ENCODE peak calls at places on chromosomes 6 and 20, in six cellular contexts. One of them, this sample, is unnamed.

GRCh38 chr6:127301199-127301700 is 34.6 kb downstream of the RNF146 start:
- DNase-seq in astrocyte of the spinal cord: no peak
- DNase-seq in cardiac muscle cell: peak
- DNase-seq in foreskin fibroblast: no peak
- DNase-seq in colonic mucosa: no peak
- DNase-seq in fibroblast of lung: peak
- DNase-seq in this sample: no peak

GRCh38 chr6:156589281-156589680 is 187.9 kb upstream of the ARID1B start:
- DNase-seq in astrocyte of the spinal cord: peak
- DNase-seq in cardiac muscle cell: peak
- DNase-seq in foreskin fibroblast: peak
- DNase-seq in colonic mucosa: no peak
- DNase-seq in fibroblast of lung: peak
- DNase-seq in this sample: peak

GRCh38 chr20:18090044-18090443 is 32.3 kb upstream of the OVOL2 start:
- DNase-seq in astrocyte of the spinal cord: no peak
- DNase-seq in cardiac muscle cell: no peak
- DNase-seq in foreskin fibroblast: no peak
- DNase-seq in colonic mucosa: no peak
- DNase-seq in fibroblast of lung: no peak
- DNase-seq in this sample: no peak

GRCh38 chr6:30727920-30728605 is 7.9 kb downstream of the TUBB start:
- DNase-seq in astrocyte of the spinal cord: no peak
- DNase-seq in cardiac muscle cell: peak
- DNase-seq in foreskin fibroblast: peak
- DNase-seq in colonic mucosa: no peak
- DNase-seq in fibroblast of lung: peak
- DNase-seq in this sample: no peak

GRCh38 chr6:134381926-134382325 is 64.0 kb upstream of the SGK1 start:
- DNase-seq in astrocyte of the spinal cord: no peak
- DNase-seq in cardiac muscle cell: peak
- DNase-seq in foreskin fibroblast: peak
- DNase-seq in colonic mucosa: peak
- DNase-seq in fibroblast of lung: no peak
- DNase-seq in this sample: no peak

GRCh38 chr20:14881518-14881917 is 544.1 kb upstream of the FLRT3 start:
- DNase-seq in astrocyte of the spinal cord: no peak
- DNase-seq in cardiac muscle cell: no peak
- DNase-seq in foreskin fibroblast: no peak
- DNase-seq in colonic mucosa: no peak
- DNase-seq in fibroblast of lung: no peak
- DNase-seq in this sample: no peak

GRCh38 chr6:126804255-126805064 is 314.0 kb upstream of the RSPO3 start:
- DNase-seq in astrocyte of the spinal cord: peak
- DNase-seq in cardiac muscle cell: peak
- DNase-seq in foreskin fibroblast: peak
- DNase-seq in colonic mucosa: peak
- DNase-seq in fibroblast of lung: peak
- DNase-seq in this sample: peak

GRCh38 chr20:41137412-41138216 is at the start of gene PLCG1:
- DNase-seq in astrocyte of the spinal cord: peak
- DNase-seq in cardiac muscle cell: peak
- DNase-seq in foreskin fibroblast: peak
- DNase-seq in colonic mucosa: peak
- DNase-seq in fibroblast of lung: peak
- DNase-seq in this sample: no peak

GRCh38 chr6:166752097-166752496 is 125.0 kb upstream of the RPS6KA2 start:
- DNase-seq in astrocyte of the spinal cord: no peak
- DNase-seq in cardiac muscle cell: no peak
- DNase-seq in foreskin fibroblast: no peak
- DNase-seq in colonic mucosa: no peak
- DNase-seq in fibroblast of lung: no peak
- DNase-seq in this sample: no peak

GRCh38 chr6:150687508-150687907 is 87.8 kb downstream of the PLEKHG1 start:
- DNase-seq in astrocyte of the spinal cord: peak
- DNase-seq in cardiac muscle cell: no peak
- DNase-seq in foreskin fibroblast: no peak
- DNase-seq in colonic mucosa: peak
- DNase-seq in fibroblast of lung: no peak
- DNase-seq in this sample: no peak

GRCh38 chr20:31934491-31934890 is 17.4 kb downstream of the PDRG1 start:
- DNase-seq in astrocyte of the spinal cord: no peak
- DNase-seq in cardiac muscle cell: no peak
- DNase-seq in foreskin fibroblast: no peak
- DNase-seq in colonic mucosa: no peak
- DNase-seq in fibroblast of lung: no peak
- DNase-seq in this sample: no peak

GRCh38 chr6:3036861-3037469 is 31.3 kb upstream of the RIPK1 start:
- DNase-seq in astrocyte of the spinal cord: no peak
- DNase-seq in cardiac muscle cell: no peak
- DNase-seq in foreskin fibroblast: no peak
- DNase-seq in colonic mucosa: no peak
- DNase-seq in fibroblast of lung: no peak
- DNase-seq in this sample: no peak

GRCh38 chr20:13784271-13784892 is 337 bp downstream of the ESF1 start:
- DNase-seq in astrocyte of the spinal cord: no peak
- DNase-seq in cardiac muscle cell: no peak
- DNase-seq in foreskin fibroblast: no peak
- DNase-seq in colonic mucosa: no peak
- DNase-seq in fibroblast of lung: no peak
- DNase-seq in this sample: no peak

GRCh38 chr6:10759884-10760329 is 12.3 kb downstream of the TMEM14B start:
- DNase-seq in astrocyte of the spinal cord: peak
- DNase-seq in cardiac muscle cell: peak
- DNase-seq in foreskin fibroblast: peak
- DNase-seq in colonic mucosa: no peak
- DNase-seq in fibroblast of lung: peak
- DNase-seq in this sample: peak

GRCh38 chr6:155586036-155586557 is 130.5 kb upstream of the NOX3 start:
- DNase-seq in astrocyte of the spinal cord: no peak
- DNase-seq in cardiac muscle cell: no peak
- DNase-seq in foreskin fibroblast: no peak
- DNase-seq in colonic mucosa: no peak
- DNase-seq in fibroblast of lung: no peak
- DNase-seq in this sample: no peak

GRCh38 chr6:142871910-142872331 is 73.1 kb downstream of the HIVEP2 start:
- DNase-seq in astrocyte of the spinal cord: peak
- DNase-seq in cardiac muscle cell: peak
- DNase-seq in foreskin fibroblast: peak
- DNase-seq in colonic mucosa: peak
- DNase-seq in fibroblast of lung: peak
- DNase-seq in this sample: peak

GRCh38 chr20:57501461-57502330 is 23.2 kb downstream of the CTCFL start:
- DNase-seq in astrocyte of the spinal cord: peak
- DNase-seq in cardiac muscle cell: peak
- DNase-seq in foreskin fibroblast: no peak
- DNase-seq in colonic mucosa: no peak
- DNase-seq in fibroblast of lung: no peak
- DNase-seq in this sample: no peak

GRCh38 chr20:706366-706885 is 30.8 kb upstream of the SCRT2 start:
- DNase-seq in astrocyte of the spinal cord: no peak
- DNase-seq in cardiac muscle cell: no peak
- DNase-seq in foreskin fibroblast: no peak
- DNase-seq in colonic mucosa: no peak
- DNase-seq in fibroblast of lung: no peak
- DNase-seq in this sample: no peak

GRCh38 chr20:5192570-5193431 is 66.0 kb downstream of the CDS2 start:
- DNase-seq in astrocyte of the spinal cord: no peak
- DNase-seq in cardiac muscle cell: no peak
- DNase-seq in foreskin fibroblast: no peak
- DNase-seq in colonic mucosa: no peak
- DNase-seq in fibroblast of lung: no peak
- DNase-seq in this sample: no peak

GRCh38 chr6:90631046-90631445 is 44.2 kb upstream of the MAP3K7 start:
- DNase-seq in astrocyte of the spinal cord: no peak
- DNase-seq in cardiac muscle cell: no peak
- DNase-seq in foreskin fibroblast: no peak
- DNase-seq in colonic mucosa: no peak
- DNase-seq in fibroblast of lung: no peak
- DNase-seq in this sample: no peak

GRCh38 chr20:20083796-20084195 is 31.5 kb downstream of the CFAP61 start:
- DNase-seq in astrocyte of the spinal cord: peak
- DNase-seq in cardiac muscle cell: peak
- DNase-seq in foreskin fibroblast: peak
- DNase-seq in colonic mucosa: no peak
- DNase-seq in fibroblast of lung: peak
- DNase-seq in this sample: peak

GRCh38 chr6:158798311-158798710 is 20.9 kb downstream of the EZR start:
- DNase-seq in astrocyte of the spinal cord: no peak
- DNase-seq in cardiac muscle cell: no peak
- DNase-seq in foreskin fibroblast: no peak
- DNase-seq in colonic mucosa: no peak
- DNase-seq in fibroblast of lung: no peak
- DNase-seq in this sample: no peak

GRCh38 chr20:25237610-25238318 is 10.1 kb upstream of the PYGB start:
- DNase-seq in astrocyte of the spinal cord: peak
- DNase-seq in cardiac muscle cell: peak
- DNase-seq in foreskin fibroblast: peak
- DNase-seq in colonic mucosa: peak
- DNase-seq in fibroblast of lung: peak
- DNase-seq in this sample: peak

GRCh38 chr20:2840967-2841531 is 504 bp downstream of the VPS16 start:
- DNase-seq in astrocyte of the spinal cord: peak
- DNase-seq in cardiac muscle cell: peak
- DNase-seq in foreskin fibroblast: peak
- DNase-seq in colonic mucosa: peak
- DNase-seq in fibroblast of lung: peak
- DNase-seq in this sample: no peak

GRCh38 chr20:52190437-52191131 is 995 bp downstream of the ZFP64 start:
- DNase-seq in astrocyte of the spinal cord: peak
- DNase-seq in cardiac muscle cell: peak
- DNase-seq in foreskin fibroblast: peak
- DNase-seq in colonic mucosa: peak
- DNase-seq in fibroblast of lung: peak
- DNase-seq in this sample: no peak

GRCh38 chr6:1436334-1437306 is 47.2 kb downstream of the FOXF2 start:
- DNase-seq in astrocyte of the spinal cord: peak
- DNase-seq in cardiac muscle cell: peak
- DNase-seq in foreskin fibroblast: peak
- DNase-seq in colonic mucosa: peak
- DNase-seq in fibroblast of lung: peak
- DNase-seq in this sample: peak

GRCh38 chr6:3031857-3032256 is 32.2 kb downstream of the NQO2 start:
- DNase-seq in astrocyte of the spinal cord: no peak
- DNase-seq in cardiac muscle cell: no peak
- DNase-seq in foreskin fibroblast: no peak
- DNase-seq in colonic mucosa: no peak
- DNase-seq in fibroblast of lung: no peak
- DNase-seq in this sample: no peak

GRCh38 chr6:52503853-52504777 is 72.7 kb downstream of the TRAM2 start:
- DNase-seq in astrocyte of the spinal cord: peak
- DNase-seq in cardiac muscle cell: peak
- DNase-seq in foreskin fibroblast: peak
- DNase-seq in colonic mucosa: peak
- DNase-seq in fibroblast of lung: peak
- DNase-seq in this sample: no peak
- H3K4me3 ChIP-seq in astrocyte of the spinal cord: no peak
- H3K4me3 ChIP-seq in cardiac muscle cell: no peak
- H3K4me3 ChIP-seq in foreskin fibroblast: no peak
- H3K4me3 ChIP-seq in colonic mucosa: no peak
- H3K4me3 ChIP-seq in fibroblast of lung: no peak
- H3K4me3 ChIP-seq in this sample: no peak

GRCh38 chr6:154411076-154411475 is 54.5 kb upstream of the IPCEF1 start:
- DNase-seq in astrocyte of the spinal cord: no peak
- DNase-seq in cardiac muscle cell: no peak
- DNase-seq in foreskin fibroblast: no peak
- DNase-seq in colonic mucosa: no peak
- DNase-seq in fibroblast of lung: no peak
- DNase-seq in this sample: no peak

GRCh38 chr6:154407440-154407839 is 50.8 kb upstream of the IPCEF1 start:
- DNase-seq in astrocyte of the spinal cord: no peak
- DNase-seq in cardiac muscle cell: no peak
- DNase-seq in foreskin fibroblast: no peak
- DNase-seq in colonic mucosa: no peak
- DNase-seq in fibroblast of lung: no peak
- DNase-seq in this sample: no peak

GRCh38 chr6:154410215-154410614 is 53.6 kb upstream of the IPCEF1 start:
- DNase-seq in astrocyte of the spinal cord: no peak
- DNase-seq in cardiac muscle cell: no peak
- DNase-seq in foreskin fibroblast: no peak
- DNase-seq in colonic mucosa: no peak
- DNase-seq in fibroblast of lung: no peak
- DNase-seq in this sample: no peak

GRCh38 chr6:154410619-154411044 is 54.0 kb upstream of the IPCEF1 start:
- DNase-seq in astrocyte of the spinal cord: peak
- DNase-seq in cardiac muscle cell: peak
- DNase-seq in foreskin fibroblast: peak
- DNase-seq in colonic mucosa: no peak
- DNase-seq in fibroblast of lung: peak
- DNase-seq in this sample: peak

GRCh38 chr6:154408906-154409500 is 52.4 kb upstream of the IPCEF1 start:
- DNase-seq in astrocyte of the spinal cord: peak
- DNase-seq in cardiac muscle cell: peak
- DNase-seq in foreskin fibroblast: peak
- DNase-seq in colonic mucosa: no peak
- DNase-seq in fibroblast of lung: peak
- DNase-seq in this sample: no peak
- TF ChIP-seq CTCF in astrocyte of the spinal cord: peak
- TF ChIP-seq CTCF in cardiac muscle cell: peak
- TF ChIP-seq CTCF in foreskin fibroblast: peak
- TF ChIP-seq CTCF in colonic mucosa: peak
- TF ChIP-seq CTCF in fibroblast of lung: peak
- TF ChIP-seq CTCF in this sample: peak

GRCh38 chr20:11920083-11920482 is 2.4 kb downstream of the BTBD3 start:
- DNase-seq in astrocyte of the spinal cord: no peak
- DNase-seq in cardiac muscle cell: no peak
- DNase-seq in foreskin fibroblast: no peak
- DNase-seq in colonic mucosa: no peak
- DNase-seq in fibroblast of lung: no peak
- DNase-seq in this sample: no peak

GRCh38 chr20:11919571-11919970 is 1.9 kb downstream of the BTBD3 start:
- DNase-seq in astrocyte of the spinal cord: no peak
- DNase-seq in cardiac muscle cell: no peak
- DNase-seq in foreskin fibroblast: no peak
- DNase-seq in colonic mucosa: no peak
- DNase-seq in fibroblast of lung: no peak
- DNase-seq in this sample: no peak

GRCh38 chr20:11919046-11919445 is 1.4 kb downstream of the BTBD3 start:
- DNase-seq in astrocyte of the spinal cord: peak
- DNase-seq in cardiac muscle cell: peak
- DNase-seq in foreskin fibroblast: peak
- DNase-seq in colonic mucosa: no peak
- DNase-seq in fibroblast of lung: peak
- DNase-seq in this sample: peak

GRCh38 chr20:11922561-11922960 is 4.9 kb downstream of the BTBD3 start:
- DNase-seq in astrocyte of the spinal cord: no peak
- DNase-seq in cardiac muscle cell: no peak
- DNase-seq in foreskin fibroblast: no peak
- DNase-seq in colonic mucosa: no peak
- DNase-seq in fibroblast of lung: no peak
- DNase-seq in this sample: no peak

GRCh38 chr20:11921326-11921725 is 3.6 kb downstream of the BTBD3 start:
- DNase-seq in astrocyte of the spinal cord: no peak
- DNase-seq in cardiac muscle cell: no peak
- DNase-seq in foreskin fibroblast: peak
- DNase-seq in colonic mucosa: no peak
- DNase-seq in fibroblast of lung: peak
- DNase-seq in this sample: no peak
- H3K4me3 ChIP-seq in astrocyte of the spinal cord: no peak
- H3K4me3 ChIP-seq in cardiac muscle cell: no peak
- H3K4me3 ChIP-seq in foreskin fibroblast: no peak
- H3K4me3 ChIP-seq in colonic mucosa: no peak
- H3K4me3 ChIP-seq in fibroblast of lung: no peak
- H3K4me3 ChIP-seq in this sample: no peak

GRCh38 chr6:115444079-115444478 is 616.6 kb downstream of the FRK start:
- DNase-seq in astrocyte of the spinal cord: no peak
- DNase-seq in cardiac muscle cell: no peak
- DNase-seq in foreskin fibroblast: no peak
- DNase-seq in colonic mucosa: no peak
- DNase-seq in fibroblast of lung: no peak
- DNase-seq in this sample: no peak
- TF ChIP-seq CTCF in astrocyte of the spinal cord: no peak
- TF ChIP-seq CTCF in cardiac muscle cell: no peak
- TF ChIP-seq CTCF in foreskin fibroblast: no peak
- TF ChIP-seq CTCF in colonic mucosa: no peak
- TF ChIP-seq CTCF in fibroblast of lung: no peak
- TF ChIP-seq CTCF in this sample: no peak

This sample was measured in astrocyte of the cerebellum.